ENCODE peak calls at places on chromosomes 12 and 14, in four cellular contexts. One of them, this sample, is unnamed.
A peak's percentile ranks its signal among the peaks of the same experiment; 100 is the strongest.

GRCh38 chr14:55699131-55700057 is 119.4 kb downstream of the KTN1 start:
- DNase-seq in A549: peak; percentile 45
- DNase-seq in K562: no peak
- DNase-seq in H1: peak; percentile 65
- DNase-seq in this sample: peak; percentile 6

GRCh38 chr12:20549115-20549719 is 145.9 kb upstream of the SLCO1C1 start:
- DNase-seq in A549: peak; percentile 30
- DNase-seq in K562: no peak
- DNase-seq in H1: no peak
- DNase-seq in this sample: peak; percentile 4

GRCh38 chr12:58728397-58728796 is 191.9 kb downstream of the LRIG3 start:
- DNase-seq in A549: no peak
- DNase-seq in K562: no peak
- DNase-seq in H1: no peak
- DNase-seq in this sample: no peak

GRCh38 chr14:75657331-75657730 is 3.3 kb downstream of the ERG28 start:
- DNase-seq in A549: no peak
- DNase-seq in K562: no peak
- DNase-seq in H1: no peak
- DNase-seq in this sample: no peak

GRCh38 chr12:6161124-6161882 is 36.8 kb upstream of the VWF start:
- DNase-seq in A549: no peak
- DNase-seq in K562: no peak
- DNase-seq in H1: no peak
- DNase-seq in this sample: no peak

GRCh38 chr12:132907216-132907615 is 19.8 kb upstream of the CHFR start:
- DNase-seq in A549: no peak
- DNase-seq in K562: no peak
- DNase-seq in H1: no peak
- DNase-seq in this sample: no peak

GRCh38 chr14:33897878-33898535 is 52.9 kb downstream of the EGLN3 start:
- DNase-seq in A549: no peak
- DNase-seq in K562: no peak
- DNase-seq in H1: no peak
- DNase-seq in this sample: no peak

GRCh38 chr14:32230181-32230580 is 27.1 kb upstream of the RNU6-8 start:
- DNase-seq in A549: peak; percentile 43
- DNase-seq in K562: no peak
- DNase-seq in H1: no peak
- DNase-seq in this sample: no peak

GRCh38 chr14:64758711-64759554 is 54.7 kb downstream of the PLEKHG3 start:
- DNase-seq in A549: peak; percentile 71
- DNase-seq in K562: no peak
- DNase-seq in H1: no peak
- DNase-seq in this sample: peak; percentile 72

GRCh38 chr12:94590428-94590827 is 59.9 kb downstream of the TMCC3 start:
- DNase-seq in A549: no peak
- DNase-seq in K562: no peak
- DNase-seq in H1: peak; percentile 31
- DNase-seq in this sample: no peak
- TF ChIP-seq JUN in A549: no peak
- TF ChIP-seq JUN in K562: no peak
- TF ChIP-seq JUN in H1: no peak
- TF ChIP-seq JUN in this sample: no peak

DNA sequence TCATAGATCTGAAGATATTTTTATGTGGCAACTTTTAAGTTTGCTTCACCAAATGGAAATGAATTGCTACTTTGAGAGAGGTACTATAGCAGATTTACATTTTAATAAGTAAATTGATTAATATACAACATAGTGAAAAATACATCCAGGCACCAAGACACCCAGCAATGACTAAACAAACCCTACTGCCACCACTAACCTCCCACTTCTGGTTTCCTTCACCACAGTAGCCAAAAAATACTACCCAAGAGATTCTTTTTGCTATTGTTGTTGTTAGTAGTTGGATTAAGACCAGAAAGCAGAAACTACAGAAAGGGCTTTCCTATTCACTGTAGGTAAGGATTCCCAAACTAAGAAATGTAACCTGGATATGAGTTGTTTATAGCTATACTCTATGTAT is 54.1 kb downstream of the COCH start:
- DNase-seq in A549: no peak
- DNase-seq in K562: no peak
- DNase-seq in H1: no peak
- DNase-seq in this sample: no peak
- TF ChIP-seq RNF2 in A549: no peak
- TF ChIP-seq RNF2 in K562: no peak
- TF ChIP-seq RNF2 in H1: no peak
- TF ChIP-seq RNF2 in this sample: no peak

GRCh38 chr12:107435072-107435471 is 250.5 kb upstream of the PWP1 start:
- DNase-seq in A549: no peak
- DNase-seq in K562: no peak
- DNase-seq in H1: no peak
- DNase-seq in this sample: no peak
- TF ChIP-seq JUN in A549: no peak
- TF ChIP-seq JUN in K562: no peak
- TF ChIP-seq JUN in H1: no peak
- TF ChIP-seq JUN in this sample: no peak

DNA sequence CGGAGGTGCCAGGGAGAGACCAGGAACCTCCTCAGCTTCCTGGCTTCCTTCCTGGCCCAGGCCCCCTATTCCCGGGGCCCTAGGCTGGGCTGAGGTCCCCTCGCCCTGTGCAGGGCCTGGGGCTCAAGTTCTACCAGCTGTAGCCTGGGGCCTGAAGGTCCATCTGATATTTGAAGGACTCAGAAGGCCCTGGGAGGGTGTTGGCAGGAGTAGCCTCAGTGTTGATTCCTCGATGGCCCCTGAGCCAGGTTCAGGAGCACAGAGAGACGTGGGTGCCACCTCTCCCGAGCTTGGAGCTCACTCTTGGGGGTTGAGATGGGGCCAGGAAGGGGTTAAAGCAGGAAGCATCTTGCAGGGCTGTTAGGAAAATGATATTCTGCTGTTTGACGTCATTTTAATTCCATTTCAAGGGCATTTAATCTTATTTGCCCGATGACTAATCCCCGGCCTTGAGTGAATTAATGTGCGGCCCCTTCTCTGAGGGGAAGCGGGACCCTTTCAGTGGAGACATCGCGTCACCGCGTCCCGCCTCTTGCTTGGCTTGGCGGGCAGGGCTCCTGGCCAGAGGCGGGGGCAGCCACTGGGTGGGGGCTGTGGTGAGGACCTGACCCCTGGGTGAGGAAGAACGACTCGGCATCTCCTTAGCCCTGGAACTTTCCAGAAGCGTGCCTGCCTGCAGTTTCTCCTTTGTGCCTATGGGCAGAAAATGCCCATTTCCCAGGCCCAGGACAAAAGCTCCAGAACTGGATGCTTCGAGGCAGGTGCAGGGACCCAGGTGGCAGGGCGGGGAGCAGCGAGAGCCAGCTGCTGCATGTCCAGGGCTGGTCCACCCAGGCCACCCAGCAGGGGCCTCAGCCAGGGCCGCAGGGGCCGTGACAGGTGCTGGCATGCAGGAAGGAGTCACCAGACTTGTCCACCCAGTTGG is 158.3 kb downstream of the KIF26A start:
- DNase-seq in A549: no peak
- DNase-seq in K562: no peak
- DNase-seq in H1: no peak
- DNase-seq in this sample: no peak
- TF ChIP-seq RNF2 in A549: no peak
- TF ChIP-seq RNF2 in K562: no peak
- TF ChIP-seq RNF2 in H1: no peak
- TF ChIP-seq RNF2 in this sample: no peak

GRCh38 chr12:1811281-1811947 is 9.0 kb upstream of the LRTM2 start:
- DNase-seq in A549: no peak
- DNase-seq in K562: no peak
- DNase-seq in H1: no peak
- DNase-seq in this sample: peak; percentile 75
- TF ChIP-seq JUN in A549: no peak
- TF ChIP-seq JUN in K562: no peak
- TF ChIP-seq JUN in H1: no peak
- TF ChIP-seq JUN in this sample: no peak

DNA sequence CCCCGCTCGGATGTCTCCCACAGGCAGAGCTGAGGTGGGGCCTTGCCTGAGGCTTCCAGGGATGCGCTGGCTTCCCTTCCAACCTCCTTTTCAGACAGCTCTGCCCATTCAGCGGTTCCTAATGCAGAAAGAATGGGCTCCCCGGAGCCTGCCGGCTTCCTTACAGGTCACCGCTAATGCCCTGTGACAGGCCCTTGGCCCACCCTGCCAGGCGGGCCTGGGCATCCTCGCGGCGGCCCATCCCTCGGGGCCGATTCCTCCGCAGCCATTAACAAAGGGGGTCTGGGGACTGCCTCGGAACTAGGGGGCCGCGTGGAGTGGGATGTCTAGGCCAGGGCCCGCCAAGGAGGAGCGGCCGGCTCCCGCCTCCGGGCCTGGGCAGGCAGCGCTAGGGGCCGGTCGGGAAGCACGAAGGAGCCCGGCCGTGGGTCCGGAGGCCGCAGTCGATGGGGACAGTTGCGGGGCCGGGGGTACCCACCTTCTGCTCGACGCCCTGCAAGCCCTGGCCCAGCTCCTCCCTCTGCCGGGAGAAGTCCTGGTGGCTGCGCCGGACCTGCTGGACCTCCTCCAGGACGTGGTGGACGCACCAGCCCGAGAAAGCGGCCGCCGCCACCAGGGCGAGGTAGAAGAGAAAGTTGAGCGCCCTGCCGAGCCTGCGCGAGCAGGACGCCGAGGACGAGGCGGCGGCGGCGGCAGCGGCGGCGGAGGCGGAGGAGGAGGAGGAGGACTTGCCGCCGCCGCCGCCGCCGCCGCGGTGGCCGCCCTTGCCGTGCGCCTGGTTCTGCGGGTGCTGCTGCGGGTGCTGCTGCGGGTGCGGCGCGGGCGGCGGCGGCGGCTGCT is 709 bp downstream of the CKAP4 start:
- DNase-seq in A549: peak; percentile 67
- DNase-seq in K562: peak; percentile 29
- DNase-seq in H1: no peak
- DNase-seq in this sample: no peak
- TF ChIP-seq RNF2 in A549: no peak
- TF ChIP-seq RNF2 in K562: no peak
- TF ChIP-seq RNF2 in H1: no peak
- TF ChIP-seq RNF2 in this sample: no peak

DNA sequence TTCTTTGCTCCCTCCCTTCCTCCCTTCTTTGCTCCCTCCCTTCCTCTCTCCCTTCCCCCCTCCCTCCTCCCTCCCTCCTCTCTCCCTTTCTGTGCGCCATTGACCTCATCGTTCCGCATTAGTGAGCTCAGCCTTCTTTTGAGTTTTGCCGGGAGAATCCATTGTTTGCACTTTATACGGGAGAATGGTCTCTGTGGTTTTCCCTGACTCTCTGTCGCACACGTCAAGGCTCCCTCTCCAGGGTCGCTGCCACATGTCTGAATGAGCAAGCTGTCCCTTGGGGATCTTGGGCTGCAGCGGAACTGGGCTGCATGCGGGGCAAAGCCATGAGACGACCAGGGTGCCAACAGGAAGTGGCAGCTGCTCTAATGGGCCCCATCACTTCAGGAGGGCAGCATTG is 118.5 kb downstream of the GLT1D1 start:
- DNase-seq in A549: no peak
- DNase-seq in K562: no peak
- DNase-seq in H1: no peak
- DNase-seq in this sample: no peak
- TF ChIP-seq JUN in A549: no peak
- TF ChIP-seq JUN in K562: no peak
- TF ChIP-seq JUN in H1: no peak
- TF ChIP-seq JUN in this sample: no peak

GRCh38 chr14:68619805-68620574 is 172.9 kb downstream of the ZFP36L1 start:
- DNase-seq in A549: no peak
- DNase-seq in K562: peak; percentile 63
- DNase-seq in H1: no peak
- DNase-seq in this sample: peak; percentile 71

GRCh38 chr14:68623828-68624227 is 169.0 kb downstream of the ZFP36L1 start:
- DNase-seq in A549: no peak
- DNase-seq in K562: no peak
- DNase-seq in H1: no peak
- DNase-seq in this sample: no peak

GRCh38 chr14:68623307-68623706 is 169.6 kb downstream of the ZFP36L1 start:
- DNase-seq in A549: no peak
- DNase-seq in K562: no peak
- DNase-seq in H1: no peak
- DNase-seq in this sample: no peak

GRCh38 chr14:68622856-68623255 is 170.0 kb downstream of the ZFP36L1 start:
- DNase-seq in A549: no peak
- DNase-seq in K562: no peak
- DNase-seq in H1: no peak
- DNase-seq in this sample: no peak

DNA sequence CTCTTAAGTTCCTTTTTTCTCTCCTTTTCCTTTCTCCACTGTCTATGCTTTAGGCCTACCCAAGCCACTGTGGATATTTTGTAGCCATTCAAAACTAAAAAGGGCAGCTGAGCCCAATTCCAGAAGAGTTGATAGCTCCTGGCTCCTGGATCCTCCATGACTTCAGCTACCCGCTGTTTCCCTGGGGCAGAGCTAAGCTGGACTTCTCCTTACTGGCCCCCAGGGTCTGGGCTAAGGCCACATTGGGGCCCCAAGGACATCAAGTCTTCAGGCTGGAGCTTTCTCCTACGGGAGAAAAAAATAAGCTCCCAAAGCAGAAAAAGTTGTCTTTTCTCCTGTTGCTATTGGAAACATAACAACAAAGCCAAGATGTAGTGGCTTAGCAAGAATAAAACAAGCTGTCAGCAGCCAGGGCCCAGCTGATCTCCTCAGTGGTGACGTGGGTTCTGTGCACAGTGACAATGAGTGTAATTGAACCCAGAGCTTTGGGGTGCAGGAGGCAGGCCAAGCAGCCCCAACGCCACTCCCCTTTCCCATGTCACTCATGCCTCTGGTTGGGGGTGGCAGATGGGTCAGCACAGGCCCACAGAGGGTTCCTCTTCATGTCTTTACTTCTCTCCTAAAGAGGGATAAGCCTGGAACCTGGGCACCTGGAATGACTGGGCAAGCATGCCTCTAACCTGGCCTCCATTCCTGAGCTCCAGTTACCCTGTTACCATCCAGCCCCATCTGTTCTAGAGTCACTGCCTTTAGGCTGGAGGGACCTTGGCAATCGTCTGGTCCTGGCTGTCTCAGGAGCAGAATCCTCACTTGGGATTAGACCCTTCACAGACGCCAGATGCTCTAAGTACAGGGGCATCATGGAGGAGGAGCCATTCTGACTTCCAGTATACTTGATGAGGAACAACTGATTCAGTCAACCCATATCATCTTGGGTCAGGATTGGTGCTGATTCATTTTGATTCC is 171.2 kb downstream of the ZFP36L1 start:
- DNase-seq in A549: no peak
- DNase-seq in K562: no peak
- DNase-seq in H1: no peak
- DNase-seq in this sample: no peak
- TF ChIP-seq RNF2 in A549: no peak
- TF ChIP-seq RNF2 in K562: no peak
- TF ChIP-seq RNF2 in H1: no peak
- TF ChIP-seq RNF2 in this sample: no peak

This sample was measured in HepG2.